ENCODE peak calls at places on chromosome 6, in five cellular contexts. Q, N, X, U and Z are unnamed samples.

GRCh38 chr6:149053848-149054558 is 263.5 kb upstream of the TAB2 start:
- DNase-seq in X (no peak), N (no peak), Q (no peak), U (no peak), Z (no peak)

GRCh38 chr6:89081423-89082322 is 1.1 kb downstream of the PNRC1 start:
- DNase-seq in Q (peak), N (peak), X (peak), U (peak), Z (peak)

GRCh38 chr6:95099410-95099809 is 477.9 kb upstream of the MANEA start:
- DNase-seq in Q (no peak), N (no peak), U (no peak), X (no peak), Z (no peak)

GRCh38 chr6:14966111-14966901 is 279.6 kb upstream of the JARID2 start:
- DNase-seq in X (no peak), Q (peak), N (no peak), U (no peak), Z (no peak)

GRCh38 chr6:167764215-167764614 is 62.5 kb upstream of the AFDN start:
- DNase-seq in Q (no peak), X (no peak), N (no peak), U (no peak), Z (no peak)

GRCh38 chr6:19731286-19731685 is 105.9 kb upstream of the ID4 start:
- DNase-seq in N (no peak), U (no peak), X (peak), Q (peak), Z (peak)

GRCh38 chr6:128346569-128346968 is 173.8 kb downstream of the PTPRK start:
- DNase-seq in N (no peak), X (no peak), Q (no peak), U (no peak), Z (no peak)

GRCh38 chr6:108169801-108170606 is 4.2 kb downstream of the NR2E1 start:
- DNase-seq in X (no peak), N (no peak), Q (no peak), U (no peak), Z (no peak)

GRCh38 chr6:110618591-110619267 is 142.3 kb upstream of the SLC22A16 start:
- DNase-seq in U (no peak), X (peak), N (no peak), Q (peak), Z (peak)

GRCh38 chr6:17768388-17768787 is 61.7 kb upstream of the NUP153 start:
- DNase-seq in X (no peak), U (no peak), Q (peak), N (no peak), Z (no peak)

GRCh38 chr6:158445426-158446085 is 114.3 kb upstream of the TMEM181 start:
- DNase-seq in N (no peak), X (no peak), U (no peak), Q (no peak), Z (no peak)

GRCh38 chr6:30378290-30378937 is 33.5 kb downstream of the RPP21 start:
- DNase-seq in N (no peak), X (no peak), Q (peak), U (no peak), Z (no peak)

GRCh38 chr6:81774542-81774941 is 22.1 kb upstream of the TENT5A start:
- DNase-seq in X (no peak), N (no peak), U (no peak), Q (no peak), Z (no peak)

GRCh38 chr6:73308712-73309533 is 45.2 kb downstream of the DPPA5 start:
- DNase-seq in Q (peak), U (no peak), X (peak), N (no peak), Z (no peak)

GRCh38 chr6:106117579-106117978 is 31.4 kb downstream of the PRDM1 start:
- DNase-seq in X (peak), N (no peak), U (peak), Q (no peak), Z (no peak)

GRCh38 chr6:28710466-28711191 is 184.9 kb downstream of the GPX5 start:
- DNase-seq in Q (peak), N (no peak), U (no peak), X (peak), Z (peak)

GRCh38 chr6:7731289-7731688 is 5.4 kb downstream of the BMP6 start:
- DNase-seq in N (no peak), U (no peak), Q (no peak), X (no peak), Z (no peak)

GRCh38 chr6:127952831-127953230 is 52.0 kb upstream of the THEMIS start:
- DNase-seq in N (no peak), Q (no peak), X (no peak), U (no peak), Z (no peak)

GRCh38 chr6:142819603-142820335 is 125.2 kb downstream of the HIVEP2 start:
- DNase-seq in X (no peak), U (no peak), N (no peak), Q (peak), Z (no peak)

GRCh38 chr6:69631552-69632346 is 165.1 kb downstream of the LMBRD1 start:
- DNase-seq in Q (no peak), X (no peak), U (no peak), N (no peak), Z (no peak)

GRCh38 chr6:170200458-170200891 is 90.4 kb downstream of the DLL1 start:
- DNase-seq in Q (peak), U (peak), X (no peak), N (no peak), Z (no peak)

DNA sequence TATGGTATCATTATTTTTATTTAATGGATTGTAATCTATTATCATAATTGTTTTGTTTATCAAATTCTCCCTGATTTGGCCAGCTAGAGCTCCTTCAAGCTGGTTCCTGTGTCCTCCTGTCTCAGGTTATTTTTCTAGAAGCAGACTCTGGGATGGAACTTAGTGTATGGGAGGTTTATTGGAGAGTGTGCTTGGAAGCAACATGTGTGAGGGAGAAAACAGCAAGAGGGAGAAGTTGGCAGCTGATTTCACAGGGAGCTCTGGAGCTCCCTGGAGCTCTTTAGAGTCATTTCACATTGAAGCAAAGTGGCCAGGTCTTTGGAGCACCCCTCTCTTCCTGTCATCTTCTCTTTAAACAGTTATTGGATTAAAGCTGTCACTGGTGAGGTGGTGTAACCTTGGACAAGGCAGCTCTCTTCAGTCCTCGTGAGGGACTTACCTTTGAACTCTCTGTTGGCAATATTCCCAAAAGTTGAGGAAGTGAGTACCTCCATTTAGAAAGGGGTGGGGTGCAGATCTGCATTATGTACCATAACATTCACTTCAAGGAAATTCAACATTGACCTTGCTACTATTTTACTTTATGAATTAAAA is 103.6 kb downstream of the PHF3 start:
- DNase-seq in Q (no peak), X (no peak), N (no peak), U (no peak), Z (no peak)
- TF ChIP-seq CTCF in Q (no peak), X (no peak), N (no peak), U (no peak), Z (no peak)

GRCh38 chr6:10850728-10851127 is 12.4 kb upstream of the MAK start:
- DNase-seq in N (no peak), Q (no peak), X (peak), U (no peak), Z (no peak)

GRCh38 chr6:10843554-10843953 is 5.2 kb upstream of the MAK start:
- DNase-seq in Q (no peak), X (no peak), U (no peak), N (no peak), Z (no peak)

GRCh38 chr6:10852281-10852965 is 14.1 kb upstream of the MAK start:
- DNase-seq in Q (no peak), X (no peak), N (no peak), U (no peak), Z (no peak)

DNA sequence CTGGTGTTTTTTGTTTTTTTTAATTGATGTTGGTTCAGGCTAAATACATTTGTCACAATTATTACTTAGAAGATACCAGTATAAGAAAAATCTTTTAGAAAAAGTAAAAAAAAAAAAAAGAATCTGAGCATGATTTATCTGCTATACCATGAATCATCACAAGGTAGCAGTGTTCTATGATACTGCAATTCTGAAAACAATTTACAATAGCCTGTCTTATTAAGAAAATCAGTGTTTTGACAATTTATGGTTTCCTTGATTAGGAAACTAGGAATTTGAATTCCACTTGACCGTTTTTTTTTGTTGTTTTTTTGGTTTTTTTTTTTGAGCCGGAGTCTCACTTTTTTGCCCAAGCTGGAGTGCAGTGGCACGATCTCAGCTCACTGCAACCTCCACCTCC is 9.3 kb upstream of the MAK start:
- DNase-seq in X (no peak), N (no peak), Q (no peak), U (no peak), Z (no peak)
- TF ChIP-seq CTCF in X (peak), N (peak), Q (no peak), U (no peak), Z (peak)

GRCh38 chr6:49523901-49524300 is 24.2 kb downstream of the GLYATL3 start:
- DNase-seq in X (no peak), Q (no peak), N (no peak), U (no peak), Z (no peak)

GRCh38 chr6:49524541-49524940 is 24.8 kb downstream of the GLYATL3 start:
- DNase-seq in X (no peak), U (no peak), N (no peak), Q (no peak), Z (no peak)

GRCh38 chr6:49526598-49526997 is 23.9 kb upstream of the C6orf141 start:
- DNase-seq in X (no peak), N (no peak), U (no peak), Q (no peak), Z (no peak)

GRCh38 chr6:49519660-49520059 is 19.9 kb downstream of the GLYATL3 start:
- DNase-seq in N (no peak), U (no peak), Q (no peak), X (no peak), Z (no peak)

GRCh38 chr6:49522710-49523593 is 23.2 kb downstream of the GLYATL3 start:
- DNase-seq in X (no peak), U (no peak), N (no peak), Q (no peak), Z (no peak)
- TF ChIP-seq CTCF in X (no peak), U (no peak), N (no peak), Q (no peak), Z (no peak)

DNA sequence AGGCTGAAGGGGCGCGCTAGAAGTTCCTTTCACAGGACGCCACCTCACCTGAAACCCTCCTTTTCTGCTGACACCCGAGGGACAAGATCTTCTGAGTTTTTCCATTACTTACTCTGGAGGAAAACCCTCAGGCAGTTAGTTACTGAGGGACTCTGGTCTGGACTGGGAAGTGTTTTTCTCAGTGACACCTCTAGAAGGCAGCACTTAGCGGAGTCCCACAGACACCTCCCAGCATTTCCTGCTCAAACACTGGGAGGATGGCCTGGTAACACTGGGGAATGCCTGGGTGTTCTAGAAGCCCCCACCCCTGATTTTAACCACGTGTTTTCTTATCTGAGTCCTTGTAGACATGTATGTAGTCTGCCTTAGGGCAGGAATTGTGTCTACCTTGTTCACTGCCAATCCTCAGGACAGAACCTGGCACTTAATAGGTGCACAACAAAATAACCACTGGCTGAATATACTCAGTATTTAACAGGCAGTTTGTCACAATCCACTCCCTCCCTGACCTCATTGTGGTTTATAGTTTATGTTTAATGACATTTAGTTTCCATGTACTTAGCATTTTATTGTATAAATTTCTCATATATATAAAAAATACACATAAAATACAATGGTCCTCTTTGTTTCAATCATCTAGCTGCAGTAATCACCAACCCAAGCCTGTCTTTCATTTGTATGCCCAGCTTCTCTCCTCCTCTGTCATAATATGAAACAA is 4.8 kb downstream of the GSTA3 start:
- DNase-seq in X (no peak), Q (no peak), N (no peak), U (no peak), Z (no peak)
- TF ChIP-seq CTCF in X (peak), Q (peak), N (no peak), U (no peak), Z (peak)

GRCh38 chr6:166076625-166077024 is 91.0 kb downstream of the TBXT start:
- DNase-seq in X (no peak), U (no peak), N (no peak), Q (no peak), Z (no peak)
- TF ChIP-seq CTCF in X (no peak), U (no peak), N (no peak), Q (no peak), Z (no peak)